ENCODE peak calls at places on chromosomes 13 and 19, in four cellular contexts. V, D, S and K are unnamed samples.

GRCh38 chr13:74443623-74444022 is 309.4 kb upstream of the KLF12 start:
- DNase-seq in V (no peak), D (no peak), S (no peak), K (peak; percentile 72)

GRCh38 chr19:1811942-1812425 is at the start of gene ATP8B3:
- DNase-seq in V (peak; percentile 71), D (no peak), S (no peak), K (no peak)

GRCh38 chr13:72379581-72379980 is 347.8 kb downstream of the MZT1 start:
- DNase-seq in V (no peak), D (no peak), S (no peak), K (no peak)

GRCh38 chr13:99150575-99151370 is 49.9 kb upstream of the UBAC2 start:
- DNase-seq in V (no peak), D (no peak), S (no peak), K (peak; percentile 82)

GRCh38 chr19:34733266-34733825 is 697 bp upstream of the ZNF181 start:
- DNase-seq in V (no peak), D (peak; percentile 65), S (no peak), K (peak; percentile 86)

GRCh38 chr13:53784331-53784730 is 755.7 kb downstream of the OLFM4 start:
- DNase-seq in V (no peak), D (no peak), S (no peak), K (peak; percentile 27)

GRCh38 chr19:44111910-44112463 is 1.2 kb upstream of the ZNF225 start:
- DNase-seq in V (no peak), D (no peak), S (peak; percentile 89), K (peak; percentile 60)

GRCh38 chr13:20814224-20814910 is 40.6 kb upstream of the EEF1AKMT1 start:
- DNase-seq in V (no peak), D (peak; percentile 85), S (peak; percentile 83), K (peak; percentile 30)

GRCh38 chr13:43787998-43788397 is 1.2 kb upstream of the ENOX1 start:
- DNase-seq in V (no peak), D (no peak), S (peak; percentile 67), K (peak; percentile 61)

GRCh38 chr13:106318941-106319411 is 216.5 kb downstream of the EFNB2 start:
- DNase-seq in V (no peak), D (no peak), S (no peak), K (peak; percentile 91)

GRCh38 chr13:30394798-30395191 is 27.5 kb upstream of the UBE2L5 start:
- DNase-seq in V (peak; percentile 13), D (no peak), S (no peak), K (no peak)

GRCh38 chr19:19900124-19900523 is 622 bp upstream of the ZNF93 start:
- DNase-seq in V (no peak), D (no peak), S (no peak), K (peak; percentile 17)

GRCh38 chr19:47357788-47358680 is 8.9 kb downstream of the DHX34 start:
- DNase-seq in V (no peak), D (no peak), S (no peak), K (peak; percentile 38)

GRCh38 chr19:45404557-45405434 is at the start of gene PPP1R13L:
- DNase-seq in V (peak; percentile 28), D (peak; percentile 94), S (peak; percentile 53), K (peak; percentile 68)

GRCh38 chr13:46035066-46035465 is 17.5 kb downstream of the ZC3H13 start:
- DNase-seq in V (no peak), D (no peak), S (no peak), K (no peak)

GRCh38 chr13:38264363-38265134 is 85.1 kb upstream of the UFM1 start:
- DNase-seq in V (no peak), D (no peak), S (no peak), K (no peak)

GRCh38 chr13:51721485-51721884 is 82.5 kb downstream of the DHRS12 start:
- DNase-seq in V (no peak), D (no peak), S (no peak), K (no peak)

GRCh38 chr13:93226065-93226622 is 463 bp upstream of the GPC6 start:
- DNase-seq in V (no peak), D (no peak), S (no peak), K (peak; percentile 8)

GRCh38 chr13:48268019-48268418 is 35.0 kb downstream of the ITM2B start:
- DNase-seq in V (no peak), D (no peak), S (no peak), K (no peak)

GRCh38 chr13:105343134-105343806 is 1192.2 kb downstream of the EFNB2 start:
- DNase-seq in V (no peak), D (no peak), S (no peak), K (no peak)

GRCh38 chr19:40398417-40399056 is 8.6 kb upstream of the HIPK4 start:
- DNase-seq in V (peak; percentile 52), D (peak; percentile 86), S (peak; percentile 85), K (peak; percentile 43)

GRCh38 chr19:50181121-50181520 is 18.0 kb upstream of the IZUMO2 start:
- DNase-seq in V (no peak), D (no peak), S (no peak), K (no peak)

GRCh38 chr19:2260341-2260751 is 4.1 kb upstream of the JSRP1 start:
- DNase-seq in V (no peak), D (no peak), S (no peak), K (peak; percentile 91)

GRCh38 chr13:29849731-29850212 is 645 bp downstream of the UBL3 start:
- DNase-seq in V (peak; percentile 29), D (peak; percentile 80), S (peak; percentile 68), K (peak; percentile 83)

GRCh38 chr19:16071072-16071691 is 5.1 kb upstream of the TPM4 start:
- DNase-seq in V (no peak), D (no peak), S (no peak), K (no peak)

GRCh38 chr13:34107814-34108213 is 289.9 kb downstream of the RFC3 start:
- DNase-seq in V (no peak), D (no peak), S (no peak), K (no peak)

GRCh38 chr13:32334676-32335075 is 19.4 kb downstream of the BRCA2 start:
- DNase-seq in V (no peak), D (no peak), S (no peak), K (no peak)

GRCh38 chr19:2051771-2052704 is 994 bp upstream of the MKNK2 start:
- DNase-seq in V (peak; percentile 55), D (peak; percentile 56), S (no peak), K (peak; percentile 51)

GRCh38 chr13:50512602-50513527 is 330.6 kb downstream of the DLEU7 start:
- DNase-seq in V (peak; percentile 26), D (peak; percentile 77), S (no peak), K (peak; percentile 77)

GRCh38 chr19:36009220-36009619 is 607 bp upstream of the SYNE4 start:
- DNase-seq in V (peak; percentile 42), D (peak; percentile 82), S (peak; percentile 81), K (peak; percentile 98)

GRCh38 chr13:107459430-107459829 is 755.9 kb downstream of the LIG4 start:
- DNase-seq in V (no peak), D (no peak), S (no peak), K (peak; percentile 70)

GRCh38 chr13:41054212-41054877 is 7.0 kb upstream of the WBP4 start:
- DNase-seq in V (peak; percentile 57), D (no peak), S (peak; percentile 43), K (peak; percentile 50)

GRCh38 chr13:32211788-32212187 is 103.4 kb downstream of the ZAR1L start:
- DNase-seq in V (no peak), D (no peak), S (no peak), K (peak; percentile 78)

GRCh38 chr13:98804336-98804855 is 51.9 kb upstream of the SLC15A1 start:
- DNase-seq in V (no peak), D (no peak), S (no peak), K (no peak)

GRCh38 chr13:40483601-40484000 is 182.8 kb downstream of the FOXO1 start:
- DNase-seq in V (no peak), D (no peak), S (no peak), K (no peak)

GRCh38 chr19:43474986-43475705 is 9.7 kb upstream of the LYPD3 start:
- DNase-seq in V (peak; percentile 99), D (peak; percentile 94), S (peak; percentile 98), K (peak; percentile 97)

GRCh38 chr13:79781829-79782540 is 301.0 kb downstream of the NDFIP2 start:
- DNase-seq in V (no peak), D (no peak), S (no peak), K (no peak)

GRCh38 chr13:59439776-59440428 is 723.8 kb downstream of the DIAPH3 start:
- DNase-seq in V (no peak), D (no peak), S (no peak), K (no peak)
- H3K4me3 ChIP-seq in V (no peak overlapping the region), D (no peak overlapping the region), S (no peak overlapping the region), K (no peak overlapping the region)

GRCh38 chr19:9757544-9758501 is 10.7 kb downstream of the ZNF846 start:
- DNase-seq in V (no peak), D (no peak), S (no peak), K (no peak)
- H3K36me3 ChIP-seq in V (peaks cover 18% of the 10 kb centered on the region), D (peaks cover 41% of the 10 kb centered on the region), S (no peaks in the 10 kb centered on the region), K (peaks cover 43% of the 10 kb centered on the region)

GRCh38 chr13:66995366-66995663 is 234.8 kb downstream of the PCDH9 start:
- DNase-seq in V (no peak), D (no peak), S (no peak), K (no peak)

GRCh38 chr13:66992683-66993082 is 237.5 kb downstream of the PCDH9 start:
- DNase-seq in V (no peak), D (no peak), S (no peak), K (no peak)

GRCh38 chr13:66992183-66992582 is 238.0 kb downstream of the PCDH9 start:
- DNase-seq in V (no peak), D (no peak), S (no peak), K (no peak)

GRCh38 chr13:66994498-66995365 is 235.4 kb downstream of the PCDH9 start:
- DNase-seq in V (no peak), D (no peak), S (peak; percentile 58), K (no peak)

DNA sequence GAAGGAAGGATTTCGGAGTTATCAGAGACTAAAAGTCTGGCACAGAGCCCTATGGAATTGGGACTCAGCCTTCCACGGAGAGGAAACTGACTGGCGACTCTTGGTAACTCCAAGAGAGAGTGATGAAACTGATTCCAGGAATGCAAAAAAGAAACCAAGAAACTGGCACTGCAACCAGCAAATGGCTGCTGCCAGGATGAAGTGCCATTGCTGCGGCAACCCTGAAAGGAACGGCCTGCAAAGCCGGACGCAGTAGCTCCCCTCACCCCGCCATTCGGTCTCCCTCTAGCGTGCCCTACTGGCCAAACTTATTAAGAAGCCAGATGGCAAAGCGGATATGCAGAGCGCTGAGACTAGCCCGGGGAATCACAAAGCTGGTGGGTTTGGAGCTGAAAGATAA is 236.0 kb downstream of the PCDH9 start:
- DNase-seq in V (no peak), D (peak; percentile 73), S (peak; percentile 93), K (peak; percentile 83)
- H3K4me3 ChIP-seq in V (no peak overlapping the region), D (peak overlapping the region; percentile 36), S (peak overlapping the region; percentile 76), K (peak overlapping the region; percentile 69)

GRCh38 chr19:3457531-3458228 is 22.6 kb downstream of the SMIM24 start:
- DNase-seq in V (no peak), D (no peak), S (no peak), K (peak; percentile 91)
- H3K36me3 ChIP-seq in V (peaks cover 14% of the 10 kb centered on the region), D (peaks cover 56% of the 10 kb centered on the region), S (peaks cover 49% of the 10 kb centered on the region), K (peaks cover 47% of the 10 kb centered on the region)

GRCh38 chr19:14405758-14406644 is 13.1 kb downstream of the DDX39A start:
- DNase-seq in V (peak; percentile 92), D (peak; percentile 91), S (peak; percentile 97), K (peak; percentile 99)
- H3K4me3 ChIP-seq in V (no peak overlapping the region), D (peak overlapping the region; percentile 33), S (peak overlapping the region; percentile 12), K (peak overlapping the region; percentile 42)

GRCh38 chr13:113233101-113233500 is 23.7 kb downstream of the CUL4A start:
- DNase-seq in V (no peak), D (no peak), S (no peak), K (no peak)
- H3K36me3 ChIP-seq in V (peaks cover 33% of the 10 kb centered on the region), D (peaks cover 83% of the 10 kb centered on the region), S (peaks cover 33% of the 10 kb centered on the region), K (peaks cover 34% of the 10 kb centered on the region)

GRCh38 chr19:6108721-6109633 is 1.3 kb downstream of the RFX2 start:
- DNase-seq in V (peak; percentile 72), D (peak; percentile 74), S (peak; percentile 41), K (peak; percentile 82)
- H3K4me3 ChIP-seq in V (peak overlapping the region; percentile 59), D (peak overlapping the region; percentile 62), S (peak overlapping the region; percentile 83), K (peak overlapping the region; percentile 79)